ENCODE peak calls at places on chromosome 14, in ten cellular contexts. K is kidney epithelial cell; D is left ventricle myocardium inferior; F is right lobe of liver; I is NB4; W is Panc1; G is OCI-LY7; X is CD4-positive, alpha-beta memory T cell; C is AG10803; L is astrocyte of the spinal cord. N is an unnamed sample.

GRCh38 chr14:100788517-100789365 is 37.2 kb upstream of the MEG3 start:
- DNase-seq in G (no peak), L (no peak), I (peak; percentile 51), X (no peak), W (no peak), C (no peak), F (peak; percentile 26), D (no peak), K (no peak), N (no peak)

GRCh38 chr14:38866461-38866860 is 236.6 kb downstream of the SEC23A start:
- DNase-seq in K (no peak), D (no peak), I (no peak), X (no peak), L (no peak), C (no peak), G (no peak), F (no peak), W (no peak), N (no peak)

GRCh38 chr14:37340353-37340752 is 142.6 kb downstream of the MIPOL1 start:
- DNase-seq in K (no peak), X (no peak), D (no peak), F (no peak), W (no peak), G (no peak), L (no peak), C (no peak), I (no peak), N (no peak)

GRCh38 chr14:100871234-100872186 is 32.0 kb downstream of the RTL1 start:
- DNase-seq in K (no peak), F (no peak), D (peak; percentile 6), X (no peak), L (peak; percentile 53), W (no peak), G (no peak), I (peak; percentile 15), C (peak; percentile 65), N (no peak)

GRCh38 chr14:95250126-95250824 is 69.4 kb downstream of the CLMN start:
- DNase-seq in K (no peak), D (no peak), C (no peak), I (no peak), G (peak; percentile 14), F (no peak), X (no peak), W (no peak), L (no peak), N (no peak)

GRCh38 chr14:53032161-53032803 is 81.4 kb upstream of the FERMT2 start:
- DNase-seq in I (no peak), L (peak; percentile 86), G (no peak), W (no peak), C (peak; percentile 94), X (no peak), K (peak; percentile 67), F (no peak), D (no peak), N (no peak)

GRCh38 chr14:84375235-84375634 is 1154.7 kb upstream of the FLRT2 start:
- DNase-seq in X (no peak), C (no peak), L (peak; percentile 27), G (no peak), F (no peak), I (peak; percentile 6), W (no peak), D (no peak), K (peak; percentile 2), N (no peak)

GRCh38 chr14:103879570-103880333 is 32.4 kb upstream of the PPP1R13B start:
- DNase-seq in F (peak; percentile 91), L (no peak), W (no peak), I (no peak), G (no peak), C (no peak), K (peak; percentile 53), X (no peak), D (peak; percentile 61), N (no peak)

GRCh38 chr14:89578048-89578619 is 161.1 kb upstream of the FOXN3 start:
- DNase-seq in X (no peak), G (no peak), K (no peak), C (peak; percentile 66), F (no peak), W (no peak), D (no peak), L (no peak), I (no peak), N (no peak)

GRCh38 chr14:60514378-60515243 is 5.7 kb downstream of the SIX6 start:
- DNase-seq in F (no peak), L (no peak), C (no peak), I (no peak), K (no peak), G (no peak), W (no peak), D (no peak), X (no peak), N (no peak)

GRCh38 chr14:60721331-60722162 is 2.6 kb downstream of the SIX4 start:
- DNase-seq in W (no peak), G (peak; percentile 11), X (peak; percentile 17), K (no peak), C (peak; percentile 40), L (peak; percentile 79), F (peak; percentile 61), D (no peak), I (peak; percentile 61), N (peak; percentile 19)

GRCh38 chr14:54381821-54382220 is 15.0 kb upstream of the CDKN3 start:
- DNase-seq in K (no peak), G (no peak), X (no peak), C (no peak), D (no peak), W (no peak), F (no peak), L (no peak), I (no peak), N (no peak)

GRCh38 chr14:49545716-49546115 is 40.5 kb downstream of the RPS29 start:
- DNase-seq in G (no peak), D (no peak), L (no peak), K (no peak), W (no peak), I (no peak), X (no peak), F (no peak), C (no peak), N (no peak)

GRCh38 chr14:102063092-102063807 is 23.6 kb downstream of the HSP90AA1 start:
- DNase-seq in W (peak; percentile 53), G (peak; percentile 83), L (peak; percentile 88), C (peak; percentile 90), D (peak; percentile 86), K (peak; percentile 68), X (peak; percentile 65), F (peak; percentile 84), I (peak; percentile 91), N (peak; percentile 81)

GRCh38 chr14:104290756-104291122 is 152.4 kb downstream of the KIF26A start:
- DNase-seq in D (peak; percentile 6), L (no peak), X (no peak), I (no peak), W (no peak), K (no peak), G (no peak), F (peak; percentile 57), C (no peak), N (no peak)

GRCh38 chr14:21498540-21499526 is 12.3 kb downstream of the METTL3 start:
- DNase-seq in G (peak; percentile 80), F (no peak), X (peak; percentile 60), L (peak; percentile 50), C (peak; percentile 52), D (no peak), I (peak; percentile 62), K (no peak), W (no peak), N (no peak)

GRCh38 chr14:64292197-64292596 is 2.0 kb downstream of the ESR2 start:
- DNase-seq in K (no peak), D (no peak), W (no peak), I (no peak), X (no peak), C (no peak), F (no peak), G (no peak), L (no peak), N (no peak)
- H3K4me3 ChIP-seq in K (no peak overlapping the region), D (no peak overlapping the region), W (no peak overlapping the region), I (no peak overlapping the region), X (no peak overlapping the region), C (no peak overlapping the region), F (no peak overlapping the region), G (no peak overlapping the region), L (no peak overlapping the region), N (no peak overlapping the region)

DNA sequence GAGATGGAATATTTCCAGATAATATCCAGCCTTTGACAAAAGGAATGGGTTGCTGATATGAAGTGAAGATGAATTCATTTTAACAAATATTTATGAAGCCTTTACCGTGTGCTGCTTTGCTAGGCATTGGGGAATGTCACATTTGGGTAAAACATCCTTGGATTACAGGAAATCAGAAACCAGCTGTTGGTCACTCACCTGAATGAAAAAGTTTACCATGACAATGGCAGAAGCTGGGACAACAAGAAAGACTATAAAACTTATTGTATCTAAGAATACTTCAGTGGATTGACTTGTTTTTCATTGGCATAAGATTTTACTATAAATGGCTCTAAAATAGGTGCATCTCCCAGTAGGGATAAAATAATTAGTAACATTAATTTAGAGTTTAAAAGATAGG is 19.7 kb downstream of the PPP4R4 start:
- DNase-seq in K (no peak), C (no peak), D (no peak), W (no peak), X (no peak), I (no peak), G (no peak), F (no peak), L (no peak), N (no peak)
- H3K4me3 ChIP-seq in K (no peak overlapping the region), C (no peak overlapping the region), D (no peak overlapping the region), W (no peak overlapping the region), X (no peak overlapping the region), I (no peak overlapping the region), G (no peak overlapping the region), F (no peak overlapping the region), L (no peak overlapping the region), N (no peak overlapping the region)

GRCh38 chr14:72595152-72595551 is 298.7 kb downstream of the DPF3 start:
- DNase-seq in L (no peak), F (no peak), G (no peak), K (no peak), W (peak; percentile 0), I (no peak), D (no peak), X (no peak), C (no peak), N (no peak)
- H3K4me3 ChIP-seq in L (no peak overlapping the region), F (no peak overlapping the region), G (no peak overlapping the region), K (no peak overlapping the region), W (no peak overlapping the region), I (no peak overlapping the region), D (no peak overlapping the region), X (no peak overlapping the region), C (no peak overlapping the region), N (no peak overlapping the region)

GRCh38 chr14:106846218-106846617 is 1319.8 kb downstream of the TMEM121 start:
- DNase-seq in F (no peak), G (peak; percentile 28), W (no peak), K (no peak), X (no peak), L (no peak), C (no peak), I (no peak), D (no peak), N (no peak)

GRCh38 chr14:106848330-106849121 is 1322.1 kb downstream of the TMEM121 start:
- DNase-seq in X (no peak), L (no peak), G (peak; percentile 90), W (no peak), I (peak; percentile 75), K (peak; percentile 57), F (no peak), D (no peak), C (no peak), N (peak; percentile 47)

GRCh38 chr14:106845286-106846087 is 1319.1 kb downstream of the TMEM121 start:
- DNase-seq in W (no peak), K (peak; percentile 79), D (no peak), C (no peak), X (peak; percentile 27), I (peak; percentile 68), L (no peak), G (peak; percentile 90), F (peak; percentile 68), N (peak; percentile 49)

GRCh38 chr14:106850913-106851825 is 1324.8 kb downstream of the TMEM121 start:
- DNase-seq in K (no peak), C (no peak), G (peak; percentile 95), L (no peak), F (no peak), D (no peak), X (no peak), I (no peak), W (no peak), N (peak; percentile 72)
- H3K4me3 ChIP-seq in K (no peak overlapping the region), C (no peak overlapping the region), G (peak overlapping the region; percentile 87), L (no peak overlapping the region), F (no peak overlapping the region), D (no peak overlapping the region), X (no peak overlapping the region), I (no peak overlapping the region), W (no peak overlapping the region), N (peak overlapping the region; percentile 63)